ENCODE peak calls at places on chromosomes 16 and 17, in ten cellular contexts. F, W, B, H, P, J, I, E, S and U are unnamed samples.

GRCh38 chr17:8651013-8651412 is 20.5 kb upstream of the MYH10 start:
- DNase-seq in E (no peak), H (no peak), P (no peak), S (no peak), B (no peak), W (no peak), J (no peak), F (no peak), I (no peak), U (no peak)

GRCh38 chr16:66416981-66417700 is 10.0 kb upstream of the BEAN1 start:
- DNase-seq in J (no peak), F (no peak), P (no peak), W (no peak), H (no peak), E (no peak), I (no peak), S (no peak), B (peak), U (no peak)

GRCh38 chr16:68737046-68737729 is at the start of gene CDH1:
- DNase-seq in J (no peak), F (peak), W (peak), H (peak), S (no peak), P (peak), B (no peak), I (peak), E (no peak), U (peak)

GRCh38 chr17:81870155-81870977 is 771 bp downstream of the ARHGDIA start:
- DNase-seq in P (peak), I (no peak), E (peak), B (peak), W (peak), H (peak), S (peak), J (peak), F (peak), U (peak)

GRCh38 chr17:58337600-58338453 is 9.2 kb upstream of the TSPOAP1 start:
- DNase-seq in B (peak), W (peak), S (peak), H (peak), P (peak), J (peak), I (peak), E (peak), F (peak), U (peak)

GRCh38 chr16:83005653-83006160 is 378.9 kb downstream of the CDH13 start:
- DNase-seq in I (no peak), E (peak), P (no peak), F (no peak), J (no peak), B (no peak), W (no peak), H (no peak), S (peak), U (no peak)

GRCh38 chr17:6413073-6413472 is 21.8 kb downstream of the AIPL1 start:
- DNase-seq in W (no peak), S (peak), B (peak), I (no peak), E (peak), H (no peak), P (peak), J (no peak), F (no peak), U (peak)

GRCh38 chr17:19935169-19935568 is 42.5 kb downstream of the AKAP10 start:
- DNase-seq in J (no peak), S (no peak), W (no peak), H (no peak), I (no peak), P (no peak), F (no peak), B (no peak), E (peak), U (no peak)

GRCh38 chr17:2929881-2930533 is 133.4 kb downstream of the OR1D5 start:
- DNase-seq in E (peak), W (peak), P (peak), J (peak), I (no peak), H (peak), S (peak), F (peak), B (no peak), U (peak)

GRCh38 chr16:5296163-5296562 is 198.6 kb upstream of the EEF2KMT start:
- DNase-seq in F (no peak), H (no peak), J (no peak), B (no peak), E (no peak), I (no peak), P (no peak), S (no peak), W (no peak), U (no peak)

GRCh38 chr17:76816590-76817135 is 51.5 kb upstream of the MGAT5B start:
- DNase-seq in B (peak), W (peak), S (peak), P (peak), J (peak), H (peak), E (peak), I (no peak), F (peak), U (peak)

GRCh38 chr17:16923904-16924700 is 47.8 kb downstream of the TNFRSF13B start:
- DNase-seq in E (no peak), P (no peak), B (no peak), S (no peak), J (no peak), W (peak), F (no peak), H (no peak), I (no peak), U (no peak)

GRCh38 chr16:12584488-12585233 is 219.0 kb downstream of the CPPED1 start:
- DNase-seq in F (no peak), E (no peak), B (no peak), J (no peak), H (no peak), P (no peak), S (peak), I (no peak), W (no peak), U (no peak)

GRCh38 chr17:81030726-81031570 is 4.0 kb upstream of the BAIAP2 start:
- DNase-seq in W (no peak), J (no peak), P (no peak), F (peak), B (no peak), E (no peak), S (peak), I (no peak), H (peak), U (no peak)

GRCh38 chr17:72634621-72635020 is 457.9 kb downstream of the SLC39A11 start:
- DNase-seq in H (no peak), J (no peak), S (no peak), F (no peak), P (no peak), I (no peak), B (no peak), E (no peak), W (no peak), U (no peak)

GRCh38 chr16:57826706-57827625 is 24.7 kb upstream of the KIFC3 start:
- DNase-seq in E (peak), H (no peak), J (peak), B (no peak), W (no peak), F (peak), P (no peak), I (no peak), S (no peak), U (no peak)

GRCh38 chr17:1647802-1648581 is 1.7 kb downstream of the RILP start:
- DNase-seq in P (peak), I (no peak), S (peak), B (peak), E (no peak), H (no peak), F (peak), J (no peak), W (peak), U (no peak)

DNA sequence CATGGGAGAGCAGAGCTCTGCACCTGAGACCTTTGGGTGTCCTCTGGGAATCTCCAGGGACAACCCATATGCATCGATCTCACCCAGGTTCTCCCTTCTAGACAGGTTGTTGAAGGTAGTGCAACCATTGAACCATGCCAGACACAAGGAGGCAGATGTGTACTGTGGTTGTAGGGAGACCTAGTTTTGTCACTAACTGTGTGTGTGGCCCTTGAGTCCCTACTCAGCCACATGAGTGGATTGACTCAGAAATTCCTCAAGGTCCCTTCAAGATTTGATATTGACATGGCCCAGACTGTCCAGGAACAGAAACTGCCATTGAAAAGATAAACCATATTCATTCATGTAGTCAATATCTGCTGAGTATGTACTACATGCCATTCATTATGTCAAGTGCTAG is 396.4 kb upstream of the CCL2 start:
- DNase-seq in I (no peak), B (no peak), H (no peak), P (no peak), F (no peak), W (no peak), J (no peak), E (no peak), S (no peak), U (no peak)
- TF ChIP-seq CTCF in I (no peak), B (no peak), H (no peak), P (no peak), F (no peak), W (no peak), J (no peak), E (no peak), S (no peak), U (no peak)

GRCh38 chr16:7318661-7319060 is 14.0 kb upstream of the RBFOX1 start:
- DNase-seq in E (no peak), B (no peak), P (no peak), H (no peak), J (no peak), S (no peak), I (no peak), W (no peak), F (no peak), U (no peak)

GRCh38 chr16:7316266-7316888 is 16.3 kb upstream of the RBFOX1 start:
- DNase-seq in B (no peak), W (no peak), P (no peak), E (no peak), I (no peak), H (no peak), J (no peak), F (no peak), S (no peak), U (no peak)

GRCh38 chr16:7315813-7316212 is 16.8 kb upstream of the RBFOX1 start:
- DNase-seq in I (no peak), B (no peak), F (no peak), W (no peak), J (no peak), P (no peak), E (no peak), H (no peak), S (no peak), U (no peak)

GRCh38 chr16:7317982-7318381 is 14.7 kb upstream of the RBFOX1 start:
- DNase-seq in W (no peak), J (no peak), F (no peak), S (no peak), E (no peak), H (no peak), P (no peak), I (no peak), B (no peak), U (no peak)

DNA sequence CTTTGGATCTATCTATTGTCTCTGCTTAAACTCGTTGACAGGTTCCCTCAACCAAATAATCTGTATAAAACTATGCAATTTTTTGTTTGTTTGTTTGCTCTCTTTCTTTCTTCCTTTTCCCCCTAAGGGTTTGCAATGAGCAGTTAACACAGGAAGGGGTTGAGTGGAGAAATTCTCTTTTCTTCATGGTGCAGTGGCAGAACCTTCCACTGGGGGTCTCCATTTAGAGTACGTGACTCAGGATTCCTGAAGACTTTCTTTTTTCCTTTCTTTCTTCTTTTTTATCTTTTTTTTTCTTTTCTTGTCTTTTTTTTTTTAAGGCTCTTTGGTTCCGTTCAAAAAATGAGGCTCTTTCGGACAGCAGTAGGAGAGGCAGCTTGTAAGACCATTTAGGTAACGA is 19.5 kb upstream of the RBFOX1 start:
- DNase-seq in I (no peak), E (no peak), B (no peak), H (no peak), P (peak), S (no peak), F (no peak), J (no peak), W (no peak), U (no peak)
- TF ChIP-seq CTCF in I (peak), E (no peak), B (peak), H (no peak), P (no peak), S (no peak), F (peak), J (peak), W (no peak), U (peak)

DNA sequence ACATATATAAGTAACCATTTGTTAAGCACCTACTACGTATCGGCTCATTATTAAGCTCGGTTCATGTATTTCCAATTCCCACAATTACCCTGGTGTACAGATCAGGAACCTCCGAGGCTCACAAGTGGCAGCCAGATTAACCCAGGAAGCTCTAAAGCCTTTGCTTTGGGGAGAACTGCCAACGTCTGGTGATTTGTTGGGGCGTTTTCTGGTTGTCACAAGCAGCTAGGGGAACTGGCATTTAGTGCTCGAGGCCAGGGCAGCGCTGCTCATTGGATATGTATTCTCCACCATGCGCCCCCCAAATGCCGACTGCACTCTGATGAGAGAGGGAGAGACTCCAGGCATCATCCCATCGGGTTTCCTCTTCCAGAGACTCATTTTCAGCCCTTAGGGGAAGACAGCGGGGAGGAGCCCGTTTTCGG is 541 bp downstream of the ZNF18 start:
- DNase-seq in W (no peak), J (peak), F (peak), E (peak), B (peak), P (peak), S (peak), I (no peak), H (peak), U (peak)
- TF ChIP-seq CTCF in W (no peak), J (no peak), F (peak), E (peak), B (peak), P (no peak), S (peak), I (peak), H (no peak), U (no peak)

GRCh38 chr17:74198694-74199093 is 4.8 kb upstream of the RPL38 start:
- DNase-seq in S (no peak), P (no peak), F (no peak), W (no peak), J (no peak), B (no peak), H (no peak), E (no peak), I (no peak), U (no peak)

GRCh38 chr17:74196541-74197310 is 6.8 kb upstream of the RPL38 start:
- DNase-seq in W (no peak), J (no peak), S (no peak), P (no peak), B (no peak), I (no peak), F (no peak), H (no peak), E (no peak), U (no peak)

GRCh38 chr17:74200112-74200511 is 3.4 kb upstream of the RPL38 start:
- DNase-seq in H (no peak), E (no peak), S (no peak), P (no peak), J (no peak), F (no peak), B (no peak), W (no peak), I (no peak), U (no peak)

GRCh38 chr17:74199306-74200092 is 4.0 kb upstream of the RPL38 start:
- DNase-seq in B (no peak), W (peak), E (peak), H (peak), I (no peak), J (no peak), P (peak), F (peak), S (peak), U (peak)

GRCh38 chr17:74197801-74198200 is 5.7 kb upstream of the RPL38 start:
- DNase-seq in W (no peak), B (no peak), P (no peak), F (no peak), I (no peak), S (no peak), J (no peak), H (no peak), E (no peak), U (no peak)
- TF ChIP-seq CTCF in W (no peak), B (no peak), P (no peak), F (no peak), I (no peak), S (no peak), J (no peak), H (no peak), E (no peak), U (no peak)

GRCh38 chr16:87844374-87844733 is 25.0 kb downstream of the SLC7A5 start:
- DNase-seq in B (no peak), S (no peak), E (no peak), H (no peak), F (no peak), J (no peak), W (peak), I (no peak), P (no peak), U (no peak)
- TF ChIP-seq CTCF in B (no peak), S (no peak), E (peak), H (no peak), F (no peak), J (no peak), W (peak), I (no peak), P (no peak), U (no peak)

DNA sequence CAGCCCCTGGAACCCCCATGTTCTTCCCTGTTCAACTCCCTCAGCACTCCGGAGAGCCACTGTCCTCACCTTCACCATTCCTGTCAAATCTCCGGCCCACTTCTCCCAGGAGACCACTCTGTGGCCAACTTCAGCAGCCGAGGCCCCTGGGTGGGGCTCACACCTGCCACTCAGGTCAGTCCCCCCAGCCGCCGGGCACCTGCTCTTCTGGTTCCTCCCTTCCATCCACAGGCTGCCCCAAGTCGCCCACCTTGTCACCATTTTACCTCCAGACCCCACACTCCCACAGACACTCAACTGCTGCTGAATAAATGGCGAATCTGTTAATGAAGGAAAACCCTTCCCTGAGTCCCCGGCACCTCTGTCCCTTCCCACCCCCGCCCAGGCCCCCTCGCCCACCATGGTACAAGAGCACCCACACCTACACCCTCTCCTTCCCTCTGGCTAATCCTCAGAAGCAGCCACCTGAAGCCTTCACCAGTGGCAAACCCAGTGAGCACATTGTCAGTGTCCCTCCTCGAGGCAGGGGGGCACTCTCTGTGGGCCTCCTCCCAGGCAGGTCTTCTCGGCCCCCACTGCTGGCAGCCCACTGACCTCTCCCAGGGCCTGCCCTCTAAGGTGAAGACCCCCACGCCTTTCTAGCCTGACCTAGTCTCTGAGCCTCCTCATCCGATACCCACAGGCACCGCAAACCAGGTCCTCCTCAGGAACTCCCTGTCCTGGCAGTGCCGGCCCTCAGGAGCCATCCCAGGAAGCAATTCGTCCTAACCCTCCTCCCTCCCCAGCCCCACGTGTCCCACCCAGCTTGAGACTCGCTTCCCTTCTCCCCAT is 8.2 kb downstream of the CANT1 start:
- DNase-seq in S (no peak), P (no peak), I (no peak), W (no peak), B (no peak), J (peak), E (no peak), H (peak), F (no peak), U (peak)
- TF ChIP-seq CTCF in S (no peak), P (no peak), I (no peak), W (no peak), B (no peak), J (no peak), E (no peak), H (no peak), F (no peak), U (no peak)

GRCh38 chr17:14747576-14747940 is 446.7 kb downstream of the HS3ST3B1 start:
- DNase-seq in P (no peak), W (no peak), S (peak), J (no peak), E (no peak), F (no peak), B (peak), H (no peak), I (no peak), U (no peak)

GRCh38 chr17:14745541-14745940 is 444.7 kb downstream of the HS3ST3B1 start:
- DNase-seq in S (peak), J (no peak), F (no peak), W (no peak), P (no peak), B (peak), E (peak), H (no peak), I (no peak), U (no peak)

GRCh38 chr17:14745122-14745521 is 444.2 kb downstream of the HS3ST3B1 start:
- DNase-seq in P (no peak), J (no peak), H (no peak), E (peak), F (no peak), S (peak), B (peak), I (no peak), W (no peak), U (no peak)

GRCh38 chr17:14746784-14747575 is 446.1 kb downstream of the HS3ST3B1 start:
- DNase-seq in B (no peak), J (no peak), W (no peak), F (no peak), E (no peak), P (no peak), S (no peak), H (no peak), I (no peak), U (no peak)

GRCh38 chr17:14744716-14745115 is 443.8 kb downstream of the HS3ST3B1 start:
- DNase-seq in F (no peak), W (no peak), I (no peak), S (no peak), P (no peak), J (no peak), B (no peak), E (peak), H (no peak), U (no peak)
- TF ChIP-seq CTCF in F (no peak), W (no peak), I (no peak), S (no peak), P (no peak), J (no peak), B (no peak), E (no peak), H (no peak), U (no peak)

GRCh38 chr17:63497708-63498483 is 21.0 kb downstream of the ACE start:
- DNase-seq in E (no peak), S (no peak), H (no peak), B (no peak), W (peak), P (peak), F (no peak), J (no peak), I (no peak), U (no peak)
- TF ChIP-seq CTCF in E (peak), S (peak), H (no peak), B (peak), W (no peak), P (peak), F (no peak), J (no peak), I (no peak), U (no peak)